ENCODE peak calls at places on chromosome 22, in five cellular contexts. F, H, B, Y and X are unnamed samples.
A peak's percentile ranks its signal among the peaks of the same experiment; 100 is the strongest.

GRCh38 chr22:20268350-20269012 is 363 bp upstream of the RTN4R start:
- DNase-seq in Y (peak; percentile 48), F (peak; percentile 8), B (peak; percentile 62), H (peak; percentile 75), X (peak; percentile 66)

GRCh38 chr22:17997456-17997855 is 26.9 kb downstream of the MICAL3 start:
- DNase-seq in B (no peak), H (no peak), F (no peak), Y (no peak), X (no peak)

GRCh38 chr22:26513852-26514251 is 1.6 kb upstream of the TFIP11 start:
- DNase-seq in F (no peak), Y (no peak), B (no peak), H (no peak), X (no peak)

GRCh38 chr22:43185860-43186261 is 1.1 kb downstream of the TTLL12 start:
- DNase-seq in Y (peak; percentile 86), H (peak; percentile 87), B (peak; percentile 66), F (peak; percentile 29), X (peak; percentile 71)

GRCh38 chr22:50544746-50545253 is 899 bp upstream of the KLHDC7B start:
- DNase-seq in Y (no peak), F (no peak), H (peak; percentile 66), B (no peak), X (no peak)

GRCh38 chr22:30286813-30287625 is 2.3 kb downstream of the CASTOR1 start:
- DNase-seq in H (peak; percentile 80), B (peak; percentile 73), F (no peak), Y (peak; percentile 61), X (peak; percentile 71)

GRCh38 chr22:22343603-22344276 is 99.2 kb downstream of the VPREB1 start:
- DNase-seq in H (no peak), F (no peak), B (no peak), Y (no peak), X (no peak)

GRCh38 chr22:43346521-43346929 is 3.4 kb upstream of the SCUBE1 start:
- DNase-seq in H (peak; percentile 66), F (peak; percentile 42), Y (peak; percentile 57), B (peak; percentile 62), X (peak; percentile 72)

GRCh38 chr22:25898707-25899365 is 156.8 kb downstream of the MYO18B start:
- DNase-seq in F (peak; percentile 8), B (no peak), Y (no peak), H (no peak), X (no peak)

GRCh38 chr22:19927696-19928095 is 13.9 kb upstream of the COMT start:
- DNase-seq in B (no peak), H (no peak), F (no peak), Y (no peak), X (no peak)

GRCh38 chr22:29369460-29369859 is 18.9 kb downstream of the AP1B1 start:
- DNase-seq in B (peak; percentile 58), F (no peak), H (no peak), Y (no peak), X (peak; percentile 52)

GRCh38 chr22:44920183-44920582 is 89.6 kb downstream of the PHF21B start:
- DNase-seq in H (no peak), Y (no peak), F (no peak), B (no peak), X (no peak)
- H3K27ac ChIP-seq in H (no peak overlapping the region), Y (no peak overlapping the region), F (no peak overlapping the region), B (no peak overlapping the region), X (no peak overlapping the region)

GRCh38 chr22:46027219-46028068 is 50.5 kb upstream of the WNT7B start:
- DNase-seq in Y (no peak), B (peak; percentile 81), H (peak; percentile 76), F (no peak), X (peak; percentile 90)
- H3K4me3 ChIP-seq in Y (peak overlapping the region; percentile 40), B (no peak overlapping the region), H (peak overlapping the region; percentile 59), F (no peak overlapping the region), X (peak overlapping the region; percentile 42)

DNA sequence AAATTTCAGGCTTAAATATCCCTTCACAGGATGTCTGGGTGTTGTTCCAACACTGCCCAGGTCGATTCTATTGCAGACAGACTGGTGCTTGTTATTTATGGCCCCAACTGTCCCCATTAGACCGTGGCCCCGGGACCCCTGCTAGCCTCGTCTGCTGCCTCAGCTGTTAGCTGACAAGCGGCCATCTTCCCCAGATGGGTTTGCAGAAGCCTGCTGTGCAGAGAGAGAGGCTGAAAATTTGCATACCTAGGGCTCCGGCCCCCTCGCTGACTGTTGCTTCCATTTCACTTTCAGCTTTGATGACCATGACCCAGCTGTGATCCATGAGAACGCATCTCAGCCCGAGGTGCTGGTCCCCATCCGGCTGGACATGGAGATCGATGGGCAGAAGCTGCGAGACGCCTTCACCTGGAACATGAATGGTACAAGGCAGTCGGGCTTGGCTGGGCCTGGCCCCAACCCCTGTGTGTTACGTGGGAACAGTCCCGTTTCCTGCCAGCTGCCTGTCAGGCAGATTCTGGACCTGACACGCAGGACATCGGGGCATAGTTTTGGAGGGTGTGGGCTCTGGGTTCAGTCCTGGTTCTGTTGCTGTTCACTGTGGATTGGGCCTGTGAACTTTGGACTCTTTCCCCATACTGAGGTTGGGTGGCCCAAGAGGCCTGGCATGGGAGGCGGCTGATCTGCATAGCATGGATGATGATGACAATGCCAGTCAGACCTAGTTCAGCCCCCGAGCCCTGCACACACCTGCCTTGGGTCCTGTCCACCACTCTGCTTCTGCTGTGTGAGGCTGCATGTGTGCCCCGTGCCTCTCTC is 16.4 kb downstream of the SMARCB1 start:
- DNase-seq in F (no peak), Y (no peak), H (no peak), B (no peak), X (no peak)
- TF ChIP-seq POLR2A in F (no peak), Y (no peak), H (no peak), B (no peak), X (no peak)

GRCh38 chr22:41827671-41828070 is 5.2 kb upstream of the SREBF2 start:
- DNase-seq in H (no peak), Y (no peak), F (no peak), B (no peak), X (no peak)

GRCh38 chr22:41826001-41826400 is 6.9 kb upstream of the SREBF2 start:
- DNase-seq in B (no peak), Y (no peak), F (no peak), H (no peak), X (no peak)

GRCh38 chr22:41825376-41825775 is 7.5 kb upstream of the SREBF2 start:
- DNase-seq in Y (no peak), B (no peak), F (no peak), H (no peak), X (no peak)

GRCh38 chr22:41828516-41828915 is 4.4 kb upstream of the SREBF2 start:
- DNase-seq in F (no peak), H (peak; percentile 34), B (no peak), Y (no peak), X (no peak)

DNA sequence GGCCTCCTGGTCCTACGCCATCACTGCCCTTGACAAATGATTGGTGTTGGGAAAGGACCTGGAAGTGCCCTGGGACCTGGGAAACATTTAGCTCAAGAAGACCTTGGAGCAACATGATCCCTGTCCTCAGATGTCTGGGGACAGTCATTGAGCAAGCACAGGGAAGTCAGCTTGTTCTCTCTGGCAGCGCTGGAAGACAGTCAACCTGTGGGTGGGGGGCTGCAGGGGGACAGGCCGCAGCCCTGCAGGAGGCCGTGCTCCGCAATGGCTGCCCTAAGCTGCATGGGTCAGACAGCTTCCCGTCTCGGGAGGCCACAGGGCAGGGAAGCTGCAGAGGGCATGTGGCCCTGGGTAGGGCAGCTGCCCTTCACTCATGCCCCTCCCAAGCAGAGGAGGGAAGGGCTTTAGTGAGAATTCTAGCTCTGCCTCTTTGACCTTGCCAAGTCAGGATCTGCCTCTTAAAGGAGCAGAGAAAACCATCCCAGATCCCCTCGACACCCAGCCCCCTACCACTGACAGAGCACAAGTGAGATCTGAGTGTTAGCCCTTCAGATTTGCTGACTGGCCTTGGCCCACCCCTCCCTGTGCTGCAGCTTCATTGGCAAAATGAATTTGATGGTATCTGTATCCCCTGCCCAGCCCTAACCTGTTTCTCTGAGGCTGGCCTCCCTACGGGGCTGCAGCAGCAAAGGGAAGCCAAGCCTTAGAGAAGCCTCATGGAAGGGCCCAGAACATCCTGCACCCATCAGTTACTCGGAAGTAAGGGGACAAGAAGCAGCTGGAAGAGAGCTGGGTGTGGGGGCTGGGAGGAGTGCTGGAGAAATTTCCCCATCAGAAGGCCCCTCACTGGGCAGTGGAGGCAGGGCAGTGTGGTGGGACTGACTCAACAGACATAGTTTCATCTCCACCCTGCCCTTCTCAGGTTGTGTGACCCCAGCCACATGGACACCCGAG is 6.2 kb upstream of the SREBF2 start:
- DNase-seq in F (no peak), Y (no peak), H (no peak), B (peak; percentile 72), X (no peak)
- H3K27ac ChIP-seq in F (no peak overlapping the region), Y (no peak overlapping the region), H (peak overlapping the region; percentile 4), B (peak overlapping the region; percentile 95), X (no peak overlapping the region)

DNA sequence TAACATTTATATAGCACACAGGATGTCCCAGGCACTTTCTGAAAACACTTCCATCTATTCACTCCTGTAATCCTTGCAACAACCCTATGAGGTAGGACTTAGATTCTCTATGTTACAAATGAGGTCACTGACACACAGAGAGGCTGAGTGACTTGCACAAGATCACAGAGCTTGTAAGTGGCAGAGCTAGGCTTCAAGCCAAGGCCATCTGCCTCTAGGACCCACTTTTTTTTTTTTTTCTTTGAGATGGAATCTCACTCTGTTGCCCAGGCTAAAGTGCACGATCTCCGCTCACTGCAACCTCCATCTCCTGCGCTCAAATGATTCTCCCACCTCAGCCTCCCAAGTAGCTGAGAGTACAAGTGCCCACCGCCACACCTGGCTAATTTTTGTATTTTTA is 18.4 kb upstream of the MYH9 start:
- DNase-seq in B (no peak), H (no peak), Y (no peak), F (no peak), X (no peak)
- H3K4me3 ChIP-seq in B (no peak overlapping the region), H (no peak overlapping the region), Y (no peak overlapping the region), F (no peak overlapping the region), X (no peak overlapping the region)

GRCh38 chr22:39474351-39474991 is 17.7 kb downstream of the MGAT3 start:
- DNase-seq in F (no peak), Y (no peak), H (no peak), B (no peak), X (no peak)

GRCh38 chr22:39471421-39472141 is 14.8 kb downstream of the MGAT3 start:
- DNase-seq in Y (no peak), H (no peak), F (no peak), B (no peak), X (no peak)

GRCh38 chr22:39473856-39474255 is 17.0 kb downstream of the MGAT3 start:
- DNase-seq in B (no peak), H (no peak), Y (no peak), F (no peak), X (no peak)

GRCh38 chr22:39470462-39471335 is 13.9 kb downstream of the MGAT3 start:
- DNase-seq in Y (no peak), H (no peak), F (no peak), B (no peak), X (no peak)

DNA sequence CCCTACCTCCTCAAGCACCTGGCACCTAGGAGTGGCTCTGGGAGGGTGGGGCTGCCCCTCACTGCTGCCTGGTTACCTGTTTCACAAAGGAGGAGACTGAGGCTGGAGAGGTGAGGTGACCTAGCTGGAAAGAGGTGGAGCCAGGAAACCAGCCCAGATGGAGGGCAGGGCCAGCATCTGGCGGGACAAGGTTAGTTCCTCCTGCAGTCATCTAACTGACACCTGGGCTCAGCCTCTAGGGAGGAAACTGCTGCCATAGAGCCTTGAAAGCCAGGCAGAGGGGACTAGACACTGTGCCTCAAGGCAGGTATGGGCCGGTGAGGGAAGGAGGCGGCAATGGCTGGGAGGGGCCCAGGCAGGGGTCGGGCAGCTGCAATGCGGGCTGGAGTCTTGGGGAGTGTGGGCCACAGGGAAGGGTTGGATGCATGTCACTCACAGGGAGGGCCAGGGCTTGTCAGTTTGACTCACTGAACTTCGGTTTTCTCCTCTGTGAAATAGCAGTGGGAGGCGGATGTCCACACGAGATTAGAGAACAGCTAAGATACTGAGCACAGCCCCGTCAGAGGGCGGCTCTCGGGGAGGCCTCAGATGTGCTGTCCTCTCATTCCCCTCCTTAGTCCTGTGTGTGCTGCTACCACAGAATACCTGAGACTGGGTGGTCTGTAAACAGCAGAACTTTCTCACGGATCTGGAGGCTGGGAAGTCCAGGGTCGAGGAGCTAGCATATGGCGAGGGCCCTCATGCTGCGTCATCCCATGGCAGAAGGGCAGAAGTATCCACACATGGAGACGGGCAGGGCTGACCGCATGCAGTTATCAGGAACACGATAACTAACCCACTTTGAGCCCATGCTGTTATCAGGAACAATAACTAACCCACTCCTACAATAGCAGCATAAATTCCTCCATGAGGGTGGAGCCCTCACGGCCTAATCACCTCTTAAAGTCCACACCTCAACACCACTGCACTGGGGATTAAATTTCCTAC is 16.1 kb downstream of the MGAT3 start:
- DNase-seq in H (peak; percentile 72), Y (no peak), F (no peak), B (no peak), X (no peak)
- TF ChIP-seq POLR2A in H (no peak), Y (no peak), F (no peak), B (no peak), X (no peak)